ENCODE peak calls at places on chromosome 22, in eight cellular contexts. E, R, N, L, X, C, U and A are unnamed samples.

GRCh38 chr22:36562261-36562835 is 33.4 kb upstream of the EIF3D start:
- DNase-seq in E (no peak), R (no peak), N (no peak), L (peak), X (peak), C (peak), U (peak), A (peak)

GRCh38 chr22:22003233-22003632 is 20.6 kb upstream of the TOP3B start:
- DNase-seq in E (no peak), R (no peak), N (no peak), L (no peak), X (no peak), C (no peak), U (no peak), A (no peak)

GRCh38 chr22:47144076-47144765 is 381.8 kb downstream of the TBC1D22A start:
- DNase-seq in E (no peak), R (no peak), N (no peak), L (no peak), X (no peak), C (no peak), U (no peak), A (no peak)

GRCh38 chr22:32044913-32045312 is 1.9 kb downstream of the SLC5A1 start:
- DNase-seq in E (no peak), R (no peak), N (peak), L (peak), X (no peak), C (no peak), U (no peak), A (no peak)

GRCh38 chr22:49394116-49394785 is 433.4 kb downstream of the BRD1 start:
- DNase-seq in E (no peak), R (peak), N (no peak), L (no peak), X (no peak), C (no peak), U (no peak), A (no peak)

GRCh38 chr22:37638351-37639069 is 959 bp upstream of the SH3BP1 start:
- DNase-seq in E (peak), R (peak), N (peak), L (no peak), X (no peak), C (no peak), U (no peak), A (no peak)

GRCh38 chr22:36397081-36397766 is 9.5 kb upstream of the MYH9 start:
- DNase-seq in E (peak), R (no peak), N (peak), L (peak), X (no peak), C (peak), U (peak), A (no peak)

GRCh38 chr22:41367680-41368542 is 13.8 kb upstream of the TEF start:
- DNase-seq in E (no peak), R (peak), N (peak), L (peak), X (no peak), C (no peak), U (no peak), A (no peak)

GRCh38 chr22:47618180-47618579 is 855.7 kb downstream of the TBC1D22A start:
- DNase-seq in E (peak), R (no peak), N (no peak), L (no peak), X (no peak), C (no peak), U (no peak), A (no peak)

GRCh38 chr22:17570851-17571631 is 7.7 kb downstream of the SLC25A18 start:
- DNase-seq in E (peak), R (no peak), N (peak), L (peak), X (peak), C (no peak), U (peak), A (no peak)

GRCh38 chr22:27802389-27803079 is 978 bp upstream of the MN1 start:
- DNase-seq in E (no peak), R (no peak), N (no peak), L (no peak), X (no peak), C (no peak), U (no peak), A (peak)
- H3K4me2 ChIP-seq in E (peak), R (peak), N (peak), L (peak), X (peak), C (peak), U (peak), A (peak)

GRCh38 chr22:30804626-30805025 is 110.0 kb downstream of the OSBP2 start:
- DNase-seq in E (no peak), R (no peak), N (no peak), L (no peak), X (no peak), C (no peak), U (no peak), A (no peak)

GRCh38 chr22:30802202-30803166 is 107.8 kb downstream of the OSBP2 start:
- DNase-seq in E (peak), R (peak), N (peak), L (peak), X (peak), C (peak), U (peak), A (peak)

GRCh38 chr22:30806391-30806861 is 111.8 kb downstream of the OSBP2 start:
- DNase-seq in E (peak), R (peak), N (no peak), L (peak), X (peak), C (peak), U (peak), A (peak)

GRCh38 chr22:30803679-30804078 is 109.0 kb downstream of the OSBP2 start:
- DNase-seq in E (no peak), R (no peak), N (no peak), L (no peak), X (no peak), C (no peak), U (no peak), A (no peak)

DNA sequence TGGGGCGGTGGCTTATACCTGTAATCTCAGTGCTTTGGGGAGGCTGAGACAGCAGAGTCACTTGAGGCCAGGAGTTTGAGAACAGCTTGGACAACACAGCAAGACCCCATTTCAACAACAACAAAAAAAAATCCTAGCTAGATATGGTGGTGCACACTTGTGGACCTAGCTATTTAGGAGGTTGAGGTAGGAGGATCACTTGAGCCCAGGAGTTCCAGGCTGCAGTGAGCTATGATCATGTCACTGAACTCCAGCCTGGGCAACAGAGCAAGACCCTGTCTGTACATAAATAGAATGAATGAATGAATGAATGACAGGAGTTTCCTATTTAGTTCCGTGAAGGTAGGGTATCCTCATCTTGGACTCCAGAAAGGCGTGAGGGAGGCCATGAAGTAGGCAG is 107.0 kb downstream of the OSBP2 start:
- DNase-seq in E (no peak), R (no peak), N (no peak), L (no peak), X (no peak), C (no peak), U (no peak), A (no peak)
- H3K4me2 ChIP-seq in E (no peak), R (peak), N (no peak), L (no peak), X (no peak), C (no peak), U (no peak), A (no peak)

GRCh38 chr22:16559056-16559955 is 33.3 kb downstream of the CCT8L2 start:
- DNase-seq in E (no peak), R (no peak), N (no peak), L (no peak), X (no peak), C (no peak), U (no peak), A (no peak)

GRCh38 chr22:16568425-16568758 is 24.2 kb downstream of the CCT8L2 start:
- DNase-seq in E (no peak), R (no peak), N (no peak), L (no peak), X (no peak), C (no peak), U (no peak), A (no peak)

GRCh38 chr22:16563555-16564520 is 28.8 kb downstream of the CCT8L2 start:
- DNase-seq in E (no peak), R (no peak), N (no peak), L (no peak), X (no peak), C (no peak), U (no peak), A (no peak)

DNA sequence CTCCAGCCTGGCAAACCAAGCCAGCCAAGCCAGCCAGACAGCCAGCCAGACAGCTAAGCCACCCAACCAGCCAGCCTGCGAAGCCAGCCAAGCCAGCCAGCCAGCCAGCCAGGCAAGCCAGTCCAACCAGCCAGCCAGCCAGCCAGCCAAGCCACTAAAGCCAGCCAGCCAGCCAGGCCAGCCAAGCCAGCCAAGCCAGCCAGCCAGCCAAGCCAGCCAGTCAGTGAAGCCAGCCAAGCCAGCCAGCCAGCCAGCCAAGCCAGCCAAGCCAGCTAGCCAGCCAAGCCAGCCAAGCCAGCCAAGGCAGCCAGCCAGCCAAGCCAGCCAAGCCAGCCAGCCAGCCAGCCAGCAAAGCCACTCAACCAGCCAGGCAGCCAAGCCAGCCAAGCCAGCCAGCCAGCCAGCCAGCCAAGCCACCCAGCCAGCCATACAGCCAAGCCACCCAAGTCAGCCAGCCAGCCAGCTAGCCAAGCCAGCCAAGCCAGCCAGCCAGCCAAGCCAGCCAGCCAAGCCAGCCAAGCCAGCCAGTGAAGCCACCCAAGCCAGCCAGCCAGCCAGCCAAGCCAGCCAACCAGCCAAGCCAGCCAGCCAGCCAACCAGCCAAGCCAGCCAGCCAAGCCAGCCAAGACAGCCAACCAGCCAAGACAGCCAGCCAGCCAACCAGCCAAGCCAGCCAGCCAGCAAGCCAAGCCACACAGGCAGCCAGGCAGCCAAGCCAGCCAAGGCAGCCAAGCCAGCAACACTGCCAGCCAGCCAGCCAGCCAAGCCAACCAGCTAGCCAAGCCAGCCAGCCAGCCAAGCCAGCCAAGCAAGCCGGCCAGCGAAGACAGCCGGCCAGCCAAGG is 29.7 kb downstream of the CCT8L2 start:
- DNase-seq in E (no peak), R (no peak), N (no peak), L (no peak), X (no peak), C (no peak), U (no peak), A (no peak)
- H3K4me2 ChIP-seq in E (no peak), R (no peak), N (no peak), L (no peak), X (no peak), C (no peak), U (no peak), A (no peak)

DNA sequence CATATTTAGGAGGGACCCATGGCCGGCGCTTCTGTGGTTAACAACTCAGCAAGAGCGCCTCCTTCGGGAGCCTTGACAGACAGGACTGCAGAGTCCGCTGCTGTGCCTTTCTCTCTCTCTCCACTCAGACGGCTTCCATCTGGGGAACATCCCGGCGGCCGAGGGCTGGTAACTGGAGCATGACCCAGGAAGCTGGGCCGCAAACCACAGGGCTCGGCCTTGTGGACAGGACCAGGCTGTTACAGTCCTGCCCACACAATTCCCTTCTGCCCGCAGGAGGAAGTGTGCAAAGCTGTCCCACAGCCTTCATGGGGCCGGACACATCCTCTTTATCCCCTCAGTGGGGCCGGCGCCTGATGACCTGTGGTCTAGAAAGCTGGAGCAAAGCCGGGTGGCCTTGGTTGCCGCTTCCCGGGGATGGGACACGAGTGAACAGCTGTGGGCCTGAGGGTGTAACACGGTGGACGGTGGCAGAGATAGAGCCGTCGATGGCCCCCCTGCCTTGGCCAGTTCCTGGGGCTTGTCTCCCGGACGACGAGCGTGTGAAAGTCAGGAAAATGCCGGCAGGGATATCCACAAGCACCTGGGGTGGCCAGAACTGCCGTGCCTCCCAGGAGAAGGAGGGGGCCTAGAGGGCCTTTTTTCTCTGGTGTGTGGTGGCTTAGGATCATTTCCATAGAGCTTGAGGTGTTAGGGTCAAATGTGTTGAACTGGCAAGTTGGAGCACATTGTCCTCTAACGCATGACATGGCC is 50.1 kb downstream of the FBLN1 start:
- DNase-seq in E (no peak), R (peak), N (peak), L (peak), X (peak), C (no peak), U (peak), A (no peak)
- H3K4me2 ChIP-seq in E (no peak), R (no peak), N (peak), L (peak), X (peak), C (peak), U (peak), A (no peak)

DNA sequence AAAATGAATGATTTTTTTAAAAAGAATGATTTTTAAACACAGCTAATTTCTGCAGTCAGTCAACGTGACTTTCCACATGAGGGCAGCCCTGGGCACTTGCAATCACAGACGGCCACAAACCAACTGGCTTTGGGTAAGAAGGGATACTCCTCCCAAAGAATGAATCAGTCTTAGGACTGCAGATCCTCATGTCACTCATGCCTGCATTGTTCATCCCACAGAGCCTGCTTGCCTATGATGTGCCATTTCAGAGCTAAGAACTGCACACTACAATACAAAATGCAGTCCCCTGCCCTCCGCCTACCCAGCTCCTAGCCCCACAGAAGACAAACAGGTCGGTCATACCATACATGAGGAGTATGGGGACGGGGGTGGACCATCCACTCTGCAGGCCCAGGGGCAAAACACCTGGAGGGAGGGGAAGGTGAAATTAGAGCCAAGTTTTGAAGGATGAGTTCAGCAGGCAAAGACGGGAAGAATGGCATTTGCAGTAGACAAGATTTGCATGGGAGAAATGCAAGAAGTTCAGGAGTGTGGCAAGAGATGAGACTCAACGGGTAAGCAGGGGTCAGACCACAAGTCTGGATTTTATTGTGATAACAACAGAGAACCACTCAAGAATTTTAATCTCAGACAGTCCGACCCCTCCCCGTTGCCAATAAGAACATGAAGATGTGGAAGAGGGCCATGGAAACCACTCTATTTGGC is 24.7 kb downstream of the PACSIN2 start:
- DNase-seq in E (peak), R (no peak), N (peak), L (peak), X (peak), C (peak), U (peak), A (peak)
- H3K4me2 ChIP-seq in E (no peak), R (no peak), N (peak), L (peak), X (peak), C (peak), U (no peak), A (no peak)